ENCODE peak calls at places on chromosomes 1 and 21, in nine cellular contexts. N, M, U, B, R, E, C, F and O are unnamed samples.
A peak's percentile ranks its signal among the peaks of the same experiment; 100 is the strongest.

GRCh38 chr1:210558302-210558701 is 229.6 kb downstream of the HHAT start:
- DNase-seq in N (no peak), M (no peak), U (peak; percentile 75), B (no peak), R (no peak), E (peak; percentile 64), C (no peak), F (no peak), O (no peak)

GRCh38 chr1:59367269-59368006 is 70.5 kb downstream of the FGGY start:
- DNase-seq in N (no peak), M (peak; percentile 34), U (peak; percentile 80), B (no peak), R (no peak), E (peak; percentile 70), C (no peak), F (peak; percentile 98), O (no peak)

GRCh38 chr1:231699769-231700168 is 73.2 kb downstream of the DISC1 start:
- DNase-seq in N (no peak), M (no peak), U (no peak), B (no peak), R (no peak), E (no peak), C (no peak), F (peak; percentile 26), O (no peak)

GRCh38 chr1:29490204-29490934 is 254.0 kb downstream of the PTPRU start:
- DNase-seq in N (no peak), M (no peak), U (no peak), B (no peak), R (no peak), E (no peak), C (no peak), F (no peak), O (no peak)

GRCh38 chr1:153796786-153797659 is 21.8 kb downstream of the SLC27A3 start:
- DNase-seq in N (peak; percentile 92), M (peak; percentile 83), U (peak; percentile 83), B (peak; percentile 42), R (peak; percentile 59), E (peak; percentile 67), C (peak; percentile 70), F (peak; percentile 71), O (no peak)

GRCh38 chr1:87146986-87147385 is 181.7 kb upstream of the LMO4 start:
- DNase-seq in N (no peak), M (no peak), U (no peak), B (no peak), R (no peak), E (no peak), C (no peak), F (no peak), O (no peak)

GRCh38 chr1:106268070-106268469 is 788.4 kb upstream of the PRMT6 start:
- DNase-seq in N (peak; percentile 71), M (peak; percentile 9), U (no peak), B (no peak), R (no peak), E (no peak), C (peak; percentile 1), F (no peak), O (no peak)

GRCh38 chr1:924619-925323 is 1.0 kb downstream of the SAMD11 start:
- DNase-seq in N (peak; percentile 47), M (peak; percentile 81), U (no peak), B (no peak), R (no peak), E (no peak), C (peak; percentile 71), F (peak; percentile 20), O (no peak)

GRCh38 chr1:31731049-31731565 is 27.3 kb upstream of the COL16A1 start:
- DNase-seq in N (no peak), M (no peak), U (no peak), B (no peak), R (no peak), E (no peak), C (no peak), F (no peak), O (no peak)

DNA sequence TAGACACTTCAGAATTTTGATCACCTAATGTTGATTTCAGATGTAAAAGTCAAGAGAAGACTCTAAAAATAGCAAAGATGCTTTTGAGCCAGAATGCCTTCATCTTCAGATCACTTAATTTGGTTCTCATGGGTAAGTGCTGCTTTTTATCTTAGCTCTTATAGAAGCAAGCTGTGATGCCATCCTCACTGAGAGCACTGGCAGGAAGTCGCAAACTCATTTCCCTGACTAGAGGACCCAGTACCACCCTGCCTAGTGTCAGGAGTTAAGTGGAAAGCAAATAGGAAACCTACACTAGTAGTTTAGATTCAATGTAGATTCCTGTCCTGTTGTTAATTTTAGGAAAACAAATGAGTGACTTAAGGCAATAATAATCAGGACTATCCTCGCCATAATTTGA is 12.1 kb downstream of the IFNAR2 start:
- DNase-seq in N (no peak), M (no peak), U (no peak), B (no peak), R (no peak), E (no peak), C (no peak), F (no peak), O (no peak)
- H3K27ac ChIP-seq in N (no peak overlapping the region), M (no peak overlapping the region), U (no peak overlapping the region), B (no peak overlapping the region), R (peak overlapping the region; percentile 8), E (no peak overlapping the region), C (no peak overlapping the region), F (no peak overlapping the region), O (no peak overlapping the region)

GRCh38 chr1:24724345-24725208 is 20.7 kb upstream of the CLIC4 start:
- DNase-seq in N (peak; percentile 87), M (peak; percentile 40), U (no peak), B (peak; percentile 84), R (no peak), E (no peak), C (peak; percentile 85), F (peak; percentile 76), O (no peak)
- H3K27ac ChIP-seq in N (peak overlapping the region; percentile 89), M (no peak overlapping the region), U (peak overlapping the region; percentile 67), B (peak overlapping the region; percentile 51), R (no peak overlapping the region), E (peak overlapping the region; percentile 71), C (peak overlapping the region; percentile 59), F (peak overlapping the region; percentile 46), O (no peak overlapping the region)

DNA sequence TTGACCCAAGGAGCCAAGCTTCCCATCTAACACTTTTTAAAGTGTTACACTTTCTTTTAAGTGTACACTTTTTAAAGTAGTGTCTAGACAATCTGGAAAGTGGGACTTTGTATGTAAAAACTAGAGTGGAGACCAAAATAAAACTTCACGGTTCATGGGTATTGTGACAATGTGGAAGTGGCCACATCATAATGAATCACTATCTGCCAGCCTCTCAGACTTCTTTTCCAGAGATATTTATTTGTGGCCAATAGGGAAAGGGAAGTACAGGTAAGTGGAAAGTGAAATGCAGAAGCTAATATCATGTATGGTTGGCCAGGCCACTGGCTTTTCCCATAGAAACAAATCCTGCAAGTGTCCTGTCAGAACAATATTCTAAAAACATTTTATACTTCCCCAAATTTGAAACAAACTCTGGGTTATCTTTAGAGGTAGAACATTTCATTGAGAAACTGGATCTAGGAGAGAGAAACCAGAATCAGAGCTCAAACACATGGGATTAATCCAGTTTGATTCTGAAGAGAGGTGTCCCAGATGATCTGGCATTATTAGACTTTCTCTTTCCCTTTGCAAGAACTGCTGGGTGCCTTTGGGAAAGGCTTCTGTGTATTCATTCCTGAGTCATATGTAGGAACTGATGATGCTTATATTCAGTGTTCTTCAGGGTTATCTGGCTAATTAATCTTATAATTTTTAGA is 2.0 kb downstream of the TNFSF18 start:
- DNase-seq in N (peak; percentile 98), M (no peak), U (no peak), B (no peak), R (no peak), E (no peak), C (no peak), F (peak; percentile 53), O (no peak)
- H3K27ac ChIP-seq in N (peak overlapping the region; percentile 51), M (no peak overlapping the region), U (no peak overlapping the region), B (peak overlapping the region; percentile 33), R (no peak overlapping the region), E (no peak overlapping the region), C (no peak overlapping the region), F (no peak overlapping the region), O (peak overlapping the region; percentile 62)

GRCh38 chr1:51290489-51290847 is 39.9 kb downstream of the TTC39A start:
- DNase-seq in N (no peak), M (no peak), U (no peak), B (no peak), R (no peak), E (no peak), C (no peak), F (no peak), O (no peak)

GRCh38 chr1:51293898-51294515 is 36.4 kb downstream of the TTC39A start:
- DNase-seq in N (no peak), M (no peak), U (no peak), B (no peak), R (no peak), E (no peak), C (no peak), F (no peak), O (no peak)

GRCh38 chr1:51288578-51288977 is 41.8 kb downstream of the TTC39A start:
- DNase-seq in N (no peak), M (no peak), U (no peak), B (no peak), R (no peak), E (no peak), C (no peak), F (no peak), O (no peak)

GRCh38 chr1:51287966-51288365 is 42.4 kb downstream of the TTC39A start:
- DNase-seq in N (no peak), M (no peak), U (no peak), B (no peak), R (no peak), E (no peak), C (no peak), F (no peak), O (no peak)

GRCh38 chr1:51289676-51290488 is 40.5 kb downstream of the TTC39A start:
- DNase-seq in N (no peak), M (no peak), U (no peak), B (no peak), R (no peak), E (no peak), C (no peak), F (no peak), O (no peak)
- H3K27ac ChIP-seq in N (no peak overlapping the region), M (no peak overlapping the region), U (no peak overlapping the region), B (no peak overlapping the region), R (no peak overlapping the region), E (no peak overlapping the region), C (no peak overlapping the region), F (no peak overlapping the region), O (no peak overlapping the region)